ENCODE peak calls at places on chromosomes 13 and 19, in five cellular contexts. N is frontal cortex; M is hypothalamus; Z is CD4-positive, alpha-beta T cell; D is heart right ventricle. L is an unnamed sample.

GRCh38 chr19:1432507-1432887 is 5.7 kb upstream of the RPS15 start:
- DNase-seq in D (no peak), N (no peak), Z (no peak), M (no peak), L (no peak)

GRCh38 chr13:39821977-39822376 is 166.5 kb downstream of the COG6 start:
- DNase-seq in M (no peak), D (no peak), Z (no peak), N (no peak), L (no peak)

GRCh38 chr13:80036845-80037504 is 304.0 kb downstream of the SPRY2 start:
- DNase-seq in D (no peak), M (no peak), N (no peak), Z (no peak), L (no peak)

GRCh38 chr13:112521073-112521685 is 66.8 kb downstream of the TUBGCP3 start:
- DNase-seq in M (no peak), D (no peak), Z (no peak), N (no peak), L (no peak)

GRCh38 chr19:45973564-45974338 is at the start of gene NOVA2:
- DNase-seq in D (peak; percentile 83), Z (no peak), N (peak; percentile 94), M (peak; percentile 74), L (peak; percentile 97)

GRCh38 chr13:40116008-40116407 is 460.5 kb downstream of the COG6 start:
- DNase-seq in D (no peak), M (no peak), N (no peak), Z (peak; percentile 19), L (peak; percentile 93)

GRCh38 chr13:109043561-109044075 is 414.2 kb downstream of the MYO16 start:
- DNase-seq in D (no peak), Z (no peak), M (no peak), N (no peak), L (no peak)

GRCh38 chr19:40322951-40323615 is 25.1 kb downstream of the C19orf47 start:
- DNase-seq in Z (no peak), M (no peak), N (no peak), D (no peak), L (no peak)

GRCh38 chr19:10979950-10980349 is 19.1 kb downstream of the SMARCA4 start:
- DNase-seq in N (peak; percentile 53), Z (no peak), D (no peak), M (peak; percentile 5), L (no peak)

GRCh38 chr19:11708457-11708856 is 30.3 kb downstream of the ZNF823 start:
- DNase-seq in N (no peak), D (no peak), M (no peak), Z (no peak), L (no peak)

GRCh38 chr13:80239571-80240255 is 101.2 kb downstream of the SPRY2 start:
- DNase-seq in N (no peak), Z (no peak), D (no peak), M (no peak), L (no peak)

GRCh38 chr13:86572115-86572514 is 772.9 kb upstream of the SLITRK6 start:
- DNase-seq in N (no peak), D (no peak), Z (no peak), M (no peak), L (no peak)

L was measured in A549.